ENCODE peak calls at places on chromosomes 16 and 17, in five cellular contexts. Q is colonic mucosa, E is hepatocyte, B is cardiac fibroblast, F is BJ. S is an unnamed sample.

GRCh38 chr17:19672009-19672837 is 23.7 kb downstream of the ALDH3A2 start:
- DNase-seq in Q (peak), E (peak), B (peak), F (no peak), S (no peak)

GRCh38 chr17:58334661-58335060 is 6.1 kb upstream of the TSPOAP1 start:
- DNase-seq in Q (no peak), E (no peak), B (no peak), F (no peak), S (no peak)

GRCh38 chr16:30660424-30661251 is 2.4 kb downstream of the FBRS start:
- DNase-seq in Q (peak), E (peak), B (peak), F (no peak), S (no peak)

GRCh38 chr17:18191071-18191667 is 7.5 kb downstream of the ALKBH5 start:
- DNase-seq in Q (no peak), E (peak), B (peak), F (no peak), S (no peak)

GRCh38 chr17:57269052-57269451 is 12.7 kb downstream of the MSI2 start:
- DNase-seq in Q (no peak), E (no peak), B (no peak), F (no peak), S (no peak)

GRCh38 chr16:50188619-50189136 is 35.6 kb downstream of the TENT4B start:
- DNase-seq in Q (no peak), E (no peak), B (no peak), F (no peak), S (no peak)

GRCh38 chr17:82231562-82232321 is 2.9 kb downstream of the SLC16A3 start:
- DNase-seq in Q (peak), E (peak), B (peak), F (no peak), S (no peak)

GRCh38 chr16:15946257-15947044 is 3.0 kb upstream of the ABCC1 start:
- DNase-seq in Q (no peak), E (peak), B (peak), F (peak), S (peak)

GRCh38 chr16:49489686-49490320 is 116.2 kb downstream of the C16orf78 start:
- DNase-seq in Q (no peak), E (no peak), B (no peak), F (no peak), S (no peak)

GRCh38 chr16:55701442-55702319 is 45.9 kb downstream of the SLC6A2 start:
- DNase-seq in Q (peak), E (peak), B (peak), F (no peak), S (peak)

GRCh38 chr16:590875-591200 is 972 bp downstream of the RAB40C start:
- DNase-seq in Q (no peak), E (no peak), B (no peak), F (no peak), S (no peak)

GRCh38 chr17:45436161-45436560 is 3.5 kb upstream of the ARHGAP27 start:
- DNase-seq in Q (no peak), E (no peak), B (no peak), F (no peak), S (no peak)

GRCh38 chr17:17790673-17791464 is 45.9 kb downstream of the SREBF1 start:
- DNase-seq in Q (no peak), E (no peak), B (no peak), F (no peak), S (no peak)

GRCh38 chr16:17343028-17343427 is 127.7 kb downstream of the XYLT1 start:
- DNase-seq in Q (no peak), E (no peak), B (no peak), F (no peak), S (no peak)

GRCh38 chr17:28956112-28956511 is 4.8 kb upstream of the PHF12 start:
- DNase-seq in Q (no peak), E (no peak), B (no peak), F (no peak), S (no peak)

GRCh38 chr16:61879-62281 is 8.3 kb downstream of the SNRNP25 start:
- DNase-seq in Q (no peak), E (no peak), B (no peak), F (no peak), S (no peak)

GRCh38 chr16:67764153-67764552 is 42.2 kb downstream of the RANBP10 start:
- DNase-seq in Q (no peak), E (no peak), B (no peak), F (no peak), S (no peak)

DNA sequence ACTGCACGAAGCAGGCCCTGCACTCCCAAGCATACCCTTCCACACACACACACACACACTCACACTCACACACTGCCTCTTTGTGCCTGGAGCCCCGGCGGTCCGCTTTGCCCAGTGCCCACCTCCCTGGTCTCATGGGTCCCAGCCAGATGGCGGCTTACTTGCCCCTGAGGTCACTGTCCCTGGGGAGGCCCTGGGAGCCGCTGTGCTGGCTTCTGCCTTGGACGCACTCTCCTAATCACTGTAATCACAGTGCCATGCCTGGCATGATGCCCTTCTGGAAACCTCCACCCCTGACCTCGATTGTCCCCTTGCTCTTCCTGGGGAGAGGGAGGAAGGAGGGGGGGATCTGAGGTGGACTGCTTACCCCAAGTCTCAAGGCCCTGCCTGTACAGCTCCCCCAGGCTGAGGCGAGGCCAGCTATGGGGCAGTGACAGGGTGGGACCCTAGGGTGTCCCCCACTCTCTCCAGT is 36.0 kb downstream of the ARHGAP23 start:
- DNase-seq in Q (no peak), E (no peak), B (peak), F (no peak), S (no peak)
- H3K4me3 ChIP-seq in Q (no peak), E (no peak), B (no peak), F (peak), S (peak)

DNA sequence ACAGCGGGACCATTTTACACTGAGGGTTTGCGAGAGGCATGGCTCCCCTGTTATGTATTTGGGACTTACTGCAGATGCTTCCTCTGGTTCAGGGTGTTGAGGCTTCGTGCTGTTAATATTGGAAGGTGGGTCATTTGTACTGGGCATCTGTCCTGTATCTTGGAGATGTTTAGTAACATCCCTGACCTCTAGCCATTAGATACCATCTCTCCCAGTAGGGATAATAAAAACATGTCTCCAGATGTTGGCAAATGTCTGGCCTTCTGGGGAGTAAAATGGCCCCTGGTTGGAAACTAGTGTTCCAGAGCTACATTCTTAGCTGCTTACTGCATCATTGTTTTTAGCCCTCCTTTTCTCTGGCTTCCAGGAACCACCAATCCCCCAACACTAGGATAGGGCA is 388.0 kb downstream of the WWOX start:
- DNase-seq in Q (no peak), E (no peak), B (no peak), F (no peak), S (no peak)
- TF ChIP-seq CTCF in Q (no peak), E (no peak), B (no peak), F (no peak), S (no peak)

GRCh38 chr17:40328386-40328766 is 19.4 kb downstream of the RARA start:
- DNase-seq in Q (no peak), E (no peak), B (no peak), F (no peak), S (no peak)

GRCh38 chr17:40326832-40327199 is 17.8 kb downstream of the RARA start:
- DNase-seq in Q (peak), E (no peak), B (peak), F (no peak), S (no peak)

GRCh38 chr17:40327735-40328385 is 18.9 kb downstream of the RARA start:
- DNase-seq in Q (peak), E (no peak), B (no peak), F (no peak), S (no peak)

GRCh38 chr17:40326014-40326831 is 17.2 kb downstream of the RARA start:
- DNase-seq in Q (no peak), E (no peak), B (no peak), F (no peak), S (no peak)

GRCh38 chr17:40327244-40327666 is 18.3 kb downstream of the RARA start:
- DNase-seq in Q (no peak), E (no peak), B (no peak), F (no peak), S (no peak)
- H3K4me3 ChIP-seq in Q (no peak), E (no peak), B (no peak), F (no peak), S (no peak)

DNA sequence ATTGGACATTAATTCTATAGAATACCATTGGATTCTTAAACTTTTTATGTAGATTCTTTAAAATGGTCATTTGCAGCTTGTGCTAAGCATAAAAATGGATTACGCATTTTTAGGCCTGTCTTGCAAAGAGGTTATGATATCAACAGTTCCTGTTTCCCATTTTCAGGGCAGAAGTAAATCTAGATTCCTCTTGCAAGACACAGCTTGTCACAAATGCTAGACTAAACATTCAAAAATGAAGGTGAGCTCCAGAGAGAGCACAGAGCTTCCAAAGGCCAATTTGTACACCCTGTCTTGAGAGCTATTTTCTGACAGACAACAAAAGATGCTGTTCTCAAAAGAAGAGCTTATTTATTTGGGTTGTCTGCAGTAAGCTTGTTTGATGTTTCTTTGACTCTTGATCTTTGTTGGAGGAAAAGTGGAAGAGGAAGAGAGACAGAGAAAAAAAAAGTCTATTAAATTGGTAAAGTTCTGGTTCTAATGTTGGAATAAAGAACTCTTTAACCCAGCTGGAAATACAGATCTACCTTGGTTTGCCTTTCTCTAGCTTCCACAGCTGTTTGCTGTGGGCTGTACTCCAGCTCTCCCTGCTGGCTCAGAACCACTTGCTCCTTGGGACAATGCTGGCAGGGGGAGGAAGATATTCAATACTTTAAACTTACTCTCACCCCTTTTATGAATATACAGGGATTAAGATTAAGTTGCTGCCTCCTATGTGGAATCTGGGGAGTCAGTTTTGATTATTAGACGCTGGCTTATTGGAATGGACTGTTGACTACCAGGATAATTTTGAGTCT is 651.8 kb downstream of the CDH11 start:
- DNase-seq in Q (no peak), E (no peak), B (peak), F (no peak), S (no peak)
- TF ChIP-seq CTCF in Q (no peak), E (peak), B (peak), F (peak), S (no peak)

DNA sequence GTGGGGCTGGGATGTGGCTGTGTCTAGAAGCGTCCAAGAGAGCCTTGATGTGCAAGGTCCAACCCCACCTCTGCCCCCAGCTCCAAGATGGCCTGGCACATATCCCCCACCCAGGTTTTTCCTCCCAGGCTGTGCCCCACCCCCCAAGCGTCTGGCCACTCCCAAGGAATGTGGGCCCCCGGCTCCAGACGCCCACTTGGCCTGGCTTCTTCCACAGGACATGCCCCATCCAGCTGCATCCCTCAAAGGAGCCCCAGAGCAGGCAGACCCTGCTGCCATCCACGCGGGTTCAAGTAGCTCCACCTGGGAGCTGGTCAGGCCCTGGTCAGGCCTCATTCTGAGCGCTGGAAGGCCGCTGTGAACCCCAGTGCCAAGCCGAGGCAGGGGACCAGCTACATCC is 3.2 kb downstream of the CAMKK1 start:
- DNase-seq in Q (no peak), E (no peak), B (no peak), F (no peak), S (no peak)
- H3K4me3 ChIP-seq in Q (no peak), E (no peak), B (no peak), F (no peak), S (peak)

GRCh38 chr17:47745037-47745380 is 12.0 kb downstream of the TBX21 start:
- DNase-seq in Q (no peak), E (no peak), B (no peak), F (no peak), S (no peak)
- TF ChIP-seq CTCF in Q (no peak), E (no peak), B (no peak), F (no peak), S (no peak)

GRCh38 chr17:62578757-62579487 is 48.5 kb upstream of the MRC2 start:
- DNase-seq in Q (no peak), E (no peak), B (no peak), F (no peak), S (no peak)

GRCh38 chr17:62576382-62576781 is 51.1 kb upstream of the MRC2 start:
- DNase-seq in Q (no peak), E (no peak), B (no peak), F (no peak), S (no peak)

GRCh38 chr17:62581769-62582168 is 45.7 kb upstream of the MRC2 start:
- DNase-seq in Q (no peak), E (no peak), B (peak), F (no peak), S (no peak)

DNA sequence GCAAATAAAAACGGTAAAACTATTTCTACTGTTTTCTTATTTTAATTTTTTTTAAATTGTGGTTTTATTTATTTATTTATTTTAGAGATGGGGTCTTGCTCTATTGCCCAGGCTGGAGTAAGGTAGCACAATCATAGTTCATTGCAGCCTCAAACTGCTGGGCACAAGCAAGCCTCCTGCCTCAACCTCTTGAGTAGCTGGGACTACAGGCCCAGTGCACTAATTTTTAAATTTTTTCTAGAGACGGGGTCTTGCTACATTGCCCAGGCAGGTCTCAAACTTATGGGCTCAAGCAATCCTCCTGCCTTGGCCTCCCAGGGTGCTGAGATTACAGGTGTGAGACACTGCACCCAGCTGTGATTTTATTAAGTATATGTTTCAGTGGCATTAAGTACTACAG is 46.5 kb upstream of the MRC2 start:
- DNase-seq in Q (no peak), E (no peak), B (no peak), F (no peak), S (no peak)
- H3K4me3 ChIP-seq in Q (no peak), E (no peak), B (no peak), F (no peak), S (no peak)